ENCODE peak calls at places on chromosomes 3 and 15, in five cellular contexts. A, C, V, E and J are unnamed samples. For H3K36me3, the result is how much of the 10 kb centered on the place peaks cover.

GRCh38 chr15:84387086-84387485 is 151.5 kb downstream of the GOLGA6L4 start:
- DNase-seq in C (no peak), E (peak), A (no peak), V (no peak), J (no peak)

GRCh38 chr3:69368129-69368741 is 17.7 kb downstream of the FRMD4B start:
- DNase-seq in C (no peak), A (no peak), V (peak), E (no peak), J (no peak)

GRCh38 chr3:190496859-190497258 is 17.0 kb upstream of the IL1RAP start:
- DNase-seq in C (no peak), A (no peak), V (no peak), E (no peak), J (no peak)

GRCh38 chr3:187966141-187966540 is 187.8 kb upstream of the LPP start:
- DNase-seq in V (no peak), C (no peak), E (no peak), A (no peak), J (no peak)

GRCh38 chr3:44326035-44326434 is 12.5 kb upstream of the TCAIM start:
- DNase-seq in C (no peak), V (no peak), A (no peak), E (no peak), J (no peak)

GRCh38 chr3:13850161-13850945 is 29.5 kb downstream of the WNT7A start:
- DNase-seq in C (no peak), E (peak), A (no peak), V (no peak), J (no peak)

GRCh38 chr3:153070153-153070868 is 91.7 kb upstream of the RAP2B start:
- DNase-seq in C (no peak), A (no peak), V (no peak), E (no peak), J (no peak)

GRCh38 chr3:129033151-129033550 is 27.4 kb upstream of the GP9 start:
- DNase-seq in V (no peak), E (no peak), C (no peak), A (no peak), J (no peak)

GRCh38 chr15:41870689-41871081 is 23.2 kb downstream of the SPTBN5 start:
- DNase-seq in V (peak), E (no peak), A (no peak), C (no peak), J (no peak)

GRCh38 chr3:38283810-38284775 is 2.0 kb downstream of the SLC22A14 start:
- DNase-seq in E (no peak), A (no peak), V (no peak), C (no peak), J (no peak)

GRCh38 chr3:94172695-94173310 is 109.9 kb downstream of the NSUN3 start:
- DNase-seq in V (no peak), C (no peak), E (no peak), A (no peak), J (no peak)

GRCh38 chr3:190658106-190658505 is 144.2 kb downstream of the IL1RAP start:
- DNase-seq in E (no peak), A (no peak), V (no peak), C (no peak), J (no peak)

GRCh38 chr3:70387889-70388288 is 75.5 kb upstream of the MDFIC2 start:
- DNase-seq in C (no peak), A (no peak), E (no peak), V (no peak), J (no peak)

GRCh38 chr3:53999725-54000124 is 108.1 kb upstream of the SELENOK start:
- DNase-seq in C (no peak), V (no peak), E (no peak), A (no peak), J (no peak)

GRCh38 chr3:41102053-41102556 is 97.2 kb upstream of the CTNNB1 start:
- DNase-seq in A (no peak), V (no peak), E (no peak), C (no peak), J (no peak)

GRCh38 chr3:42042747-42043115 is 48.4 kb upstream of the TRAK1 start:
- DNase-seq in V (no peak), C (no peak), E (no peak), A (no peak), J (no peak)

GRCh38 chr3:195159117-195159818 is 111.7 kb downstream of the XXYLT1 start:
- DNase-seq in A (no peak), C (no peak), V (no peak), E (no peak), J (no peak)

GRCh38 chr3:139561959-139562676 is 22.6 kb upstream of the RBP1 start:
- DNase-seq in C (no peak), A (no peak), V (no peak), E (no peak), J (no peak)

GRCh38 chr15:27074179-27074578 is 103.2 kb downstream of the GABRG3 start:
- DNase-seq in V (no peak), A (no peak), C (no peak), E (no peak), J (no peak)

GRCh38 chr15:94083467-94083991 is 147.8 kb upstream of the MCTP2 start:
- DNase-seq in C (peak), A (peak), V (no peak), E (no peak), J (no peak)

GRCh38 chr15:39153718-39154117 is 427.2 kb upstream of the THBS1 start:
- DNase-seq in C (no peak), V (no peak), A (no peak), E (no peak), J (no peak)

GRCh38 chr15:76003364-76003763 is 8.9 kb downstream of the NRG4 start:
- DNase-seq in E (no peak), C (no peak), V (no peak), A (no peak), J (no peak)

GRCh38 chr15:51382787-51383186 is 41.3 kb downstream of the GLDN start:
- DNase-seq in E (no peak), C (no peak), V (no peak), A (no peak), J (no peak)

GRCh38 chr3:13027154-13027553 is 46.1 kb downstream of the IQSEC1 start:
- DNase-seq in A (no peak), C (no peak), V (no peak), E (peak), J (no peak)

GRCh38 chr15:77022646-77023575 is 28.0 kb downstream of the PSTPIP1 start:
- DNase-seq in A (no peak), E (peak), C (no peak), V (no peak), J (no peak)

GRCh38 chr3:133295199-133295901 is 104.5 kb upstream of the BFSP2 start:
- DNase-seq in C (no peak), E (no peak), V (no peak), A (no peak), J (no peak)

GRCh38 chr3:36401056-36401455 is 20.8 kb downstream of the STAC start:
- DNase-seq in V (no peak), C (no peak), E (no peak), A (no peak), J (no peak)

GRCh38 chr3:99651561-99651960 is 13.2 kb downstream of the COL8A1 start:
- DNase-seq in C (peak), V (no peak), A (peak), E (no peak), J (no peak)

GRCh38 chr3:19146685-19147650 is 1.3 kb upstream of the KCNH8 start:
- DNase-seq in E (peak), A (peak), V (peak), C (peak), J (peak)

GRCh38 chr3:9783954-9784353 is 8.3 kb downstream of the TADA3 start:
- DNase-seq in E (no peak), V (no peak), A (no peak), C (no peak), J (no peak)
- H3K36me3 ChIP-seq in E (under half), V (under half), A (under half), C (half or more), J (under half)

DNA sequence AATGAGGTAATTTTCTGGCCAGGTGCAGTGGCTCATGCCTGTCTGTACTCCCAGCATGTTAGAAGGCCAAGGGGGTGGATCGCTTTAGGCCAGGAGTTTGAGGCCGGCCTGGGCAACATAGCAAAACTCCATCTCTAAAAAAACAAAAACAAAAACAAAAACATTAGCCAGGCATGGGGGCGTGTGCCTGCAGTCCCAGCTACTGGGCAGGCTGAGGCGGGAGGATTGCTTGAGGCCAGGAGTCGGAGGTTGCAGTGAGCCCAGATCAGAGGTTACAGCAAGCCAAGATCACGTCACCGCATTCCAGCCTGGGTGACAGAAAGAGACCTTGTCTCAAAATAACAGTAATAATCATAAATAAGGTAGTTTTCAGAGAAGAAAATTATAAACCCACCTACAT is 55.7 kb downstream of the LDHAL6B start:
- DNase-seq in V (no peak), C (no peak), A (no peak), E (no peak), J (no peak)
- H3K36me3 ChIP-seq in V (under half), C (under half), A (under half), E (under half), J (under half)

GRCh38 chr15:74010929-74011540 is 16.5 kb downstream of the PML start:
- DNase-seq in E (no peak), V (no peak), C (no peak), A (no peak), J (no peak)

GRCh38 chr15:74008901-74009300 is 14.4 kb downstream of the PML start:
- DNase-seq in C (no peak), A (no peak), V (no peak), E (no peak), J (no peak)

GRCh38 chr15:74011610-74012009 is 17.1 kb downstream of the PML start:
- DNase-seq in A (peak), E (no peak), V (no peak), C (peak), J (no peak)

GRCh38 chr15:74007820-74008371 is 13.4 kb downstream of the PML start:
- DNase-seq in V (peak), C (no peak), E (no peak), A (no peak), J (no peak)

DNA sequence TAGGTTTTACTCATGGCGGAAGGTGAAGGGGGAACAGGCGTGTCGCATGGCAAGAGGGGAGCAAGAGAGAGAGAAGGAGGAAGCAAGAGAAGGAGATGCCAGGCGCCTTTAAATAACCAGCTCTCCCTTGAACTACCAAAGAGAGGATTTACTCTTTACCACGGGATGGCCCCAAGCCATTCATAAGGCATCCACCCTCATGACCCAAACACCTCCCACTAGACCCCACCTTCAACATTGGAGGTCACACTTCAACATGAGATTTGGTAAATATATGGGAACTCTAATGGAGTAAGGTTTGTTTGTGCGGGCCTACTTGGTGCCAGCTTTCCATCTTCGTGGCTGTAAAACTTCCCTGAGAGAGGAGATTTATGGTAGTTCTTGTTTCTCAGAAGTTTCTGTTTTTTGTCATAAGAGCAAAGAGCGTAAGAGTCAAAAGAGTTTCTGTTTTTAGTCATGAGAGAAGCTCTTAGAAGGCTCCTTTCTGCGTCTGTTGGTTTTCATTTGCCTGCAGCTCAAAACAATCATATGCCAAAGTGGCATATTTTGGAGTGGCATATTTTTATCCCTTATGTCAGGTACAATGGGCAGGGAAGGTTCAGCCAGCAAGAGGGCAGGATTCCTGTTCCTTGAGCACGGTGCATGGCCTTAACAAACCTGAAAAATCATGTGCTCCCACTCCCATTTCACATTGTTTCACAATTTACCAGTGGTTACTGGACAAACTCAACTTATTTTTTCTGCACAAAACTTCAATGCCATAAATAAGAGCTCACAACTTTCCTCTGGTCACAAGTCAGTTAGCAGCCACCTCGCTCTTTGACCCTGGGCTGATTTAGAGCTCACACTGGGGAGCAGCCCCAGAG is 12.5 kb downstream of the PML start:
- DNase-seq in V (peak), A (peak), C (no peak), E (no peak), J (no peak)
- H3K36me3 ChIP-seq in V (under half), A (under half), C (under half), E (under half), J (under half)

DNA sequence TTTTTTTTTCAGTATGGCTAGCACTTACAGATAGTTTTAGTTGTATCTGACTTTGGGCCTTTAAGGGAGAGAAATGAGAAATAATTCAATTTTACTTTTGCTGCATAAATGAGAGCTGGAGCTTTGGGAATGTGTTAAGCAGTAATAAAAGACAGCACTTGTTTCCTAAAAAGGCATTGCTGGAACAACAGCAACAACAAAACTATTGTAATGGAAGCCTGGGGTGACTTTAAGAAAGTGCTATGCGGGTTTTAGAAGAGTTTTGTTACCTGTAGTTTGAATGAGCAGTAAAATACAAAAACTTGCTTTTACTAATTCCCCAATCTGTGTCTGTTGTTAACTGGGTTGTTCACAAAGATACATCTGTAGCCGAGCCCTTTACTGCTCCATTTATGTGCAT is 774.0 kb upstream of the ARPP21 start:
- DNase-seq in E (no peak), C (no peak), V (no peak), A (no peak), J (no peak)
- H3K36me3 ChIP-seq in E (under half), C (under half), V (under half), A (under half), J (under half)

DNA sequence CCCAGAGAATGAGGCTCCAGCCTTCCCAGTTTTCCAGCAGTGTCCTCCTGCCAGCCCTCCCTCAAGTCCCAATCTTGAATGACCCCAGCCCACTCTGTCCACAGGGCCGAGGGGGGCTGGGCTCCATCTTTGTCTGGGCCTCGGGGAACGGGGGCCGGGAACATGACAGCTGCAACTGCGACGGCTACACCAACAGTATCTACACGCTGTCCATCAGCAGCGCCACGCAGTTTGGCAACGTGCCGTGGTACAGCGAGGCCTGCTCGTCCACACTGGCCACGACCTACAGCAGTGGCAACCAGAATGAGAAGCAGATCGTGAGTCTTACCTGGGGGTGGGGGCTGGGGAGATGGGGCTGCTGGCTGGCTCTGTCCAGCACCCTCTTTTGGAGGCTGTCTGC is 5.6 kb upstream of the FES start:
- DNase-seq in V (no peak), A (no peak), C (no peak), E (no peak), J (no peak)
- H3K36me3 ChIP-seq in V (under half), A (half or more), C (half or more), E (under half), J (half or more)

DNA sequence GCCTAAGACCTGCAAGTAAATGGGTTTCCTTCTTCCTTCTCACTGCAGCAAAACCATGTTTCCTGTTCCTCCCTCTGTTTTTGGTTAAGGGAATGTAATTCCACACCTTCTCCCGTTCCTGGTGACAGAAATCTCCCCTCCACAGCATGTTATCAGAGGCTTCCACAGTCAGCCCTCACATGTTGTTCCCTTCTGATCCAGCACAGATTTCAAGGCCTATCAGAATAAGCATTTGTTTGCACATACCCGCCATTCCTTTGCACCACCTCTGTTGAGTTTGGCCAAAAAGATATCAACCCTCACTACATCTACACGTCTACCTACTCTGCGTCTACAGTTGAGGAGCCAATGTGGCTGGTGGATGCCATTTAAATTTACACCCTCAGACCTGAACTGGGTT is 113.9 kb upstream of the GRM7 start:
- DNase-seq in E (no peak), C (no peak), A (no peak), V (no peak), J (no peak)
- H3K36me3 ChIP-seq in E (under half), C (under half), A (under half), V (under half), J (under half)